ENCODE peak calls at places on chromosome X, in ten cellular contexts. H is K562, O is upper lobe of left lung, T is sigmoid colon, C is esophagus muscularis mucosa, D is SK-N-SH, P is stomach, I is suprapubic skin, Z is GM12878, Y is HepG2. V is an unnamed sample. For H3K4me1, the result is how much of the 10 kb centered on the place peaks cover.

GRCh38 chrX:114251575-114251974 is 332.3 kb upstream of the HTR2C start:
- DNase-seq in H (no peak), O (no peak), T (no peak), C (no peak), D (no peak), P (no peak), I (no peak), Z (no peak), Y (no peak), V (no peak)

GRCh38 chrX:1421433-1422134 is 29.7 kb upstream of the SLC25A6 start:
- DNase-seq in H (no peak), O (no peak), T (peak), C (no peak), D (no peak), P (no peak), I (peak), Z (no peak), Y (no peak), V (no peak)

GRCh38 chrX:101080326-101080725 is 1.6 kb downstream of the TMEM35A start:
- DNase-seq in H (no peak), O (no peak), T (no peak), C (no peak), D (no peak), P (no peak), I (no peak), Z (no peak), Y (no peak), V (no peak)

GRCh38 chrX:65644621-65645287 is 22.7 kb upstream of the MSN start:
- DNase-seq in H (no peak), O (no peak), T (peak), C (no peak), D (peak), P (peak), I (peak), Z (no peak), Y (no peak), V (peak)

GRCh38 chrX:151359341-151359740 is 37.7 kb upstream of the VMA21 start:
- DNase-seq in H (no peak), O (no peak), T (no peak), C (no peak), D (no peak), P (no peak), I (no peak), Z (no peak), Y (no peak), V (no peak)

GRCh38 chrX:68462197-68462596 is 28.9 kb upstream of the OPHN1 start:
- DNase-seq in H (no peak), O (no peak), T (no peak), C (no peak), D (no peak), P (no peak), I (no peak), Z (no peak), Y (no peak), V (no peak)

GRCh38 chrX:4225086-4225485 is 511.6 kb upstream of the PRKX start:
- DNase-seq in H (no peak), O (no peak), T (no peak), C (no peak), D (no peak), P (no peak), I (no peak), Z (no peak), Y (no peak), V (no peak)

GRCh38 chrX:22634081-22634480 is 361.4 kb downstream of the CBLL2 start:
- DNase-seq in H (no peak), O (no peak), T (no peak), C (no peak), D (no peak), P (no peak), I (no peak), Z (no peak), Y (no peak), V (no peak)

GRCh38 chrX:46573896-46574336 is 351 bp downstream of the CHST7 start:
- DNase-seq in H (no peak), O (peak), T (peak), C (no peak), D (peak), P (peak), I (peak), Z (no peak), Y (peak), V (peak)

GRCh38 chrX:51975360-51975759 is 81.9 kb downstream of the MAGED1 start:
- DNase-seq in H (no peak), O (no peak), T (no peak), C (no peak), D (no peak), P (no peak), I (no peak), Z (no peak), Y (peak), V (no peak)

GRCh38 chrX:119693996-119694451 is 1.1 kb upstream of the SEPTIN6 start:
- DNase-seq in H (no peak), O (peak), T (no peak), C (no peak), D (peak), P (no peak), I (no peak), Z (no peak), Y (no peak), V (peak)

GRCh38 chrX:69232945-69233344 is 67.7 kb upstream of the PJA1 start:
- DNase-seq in H (no peak), O (no peak), T (no peak), C (no peak), D (no peak), P (no peak), I (no peak), Z (no peak), Y (no peak), V (no peak)

GRCh38 chrX:42089014-42089413 is 165.7 kb upstream of the CASK start:
- DNase-seq in H (no peak), O (no peak), T (no peak), C (no peak), D (no peak), P (no peak), I (no peak), Z (no peak), Y (no peak), V (no peak)

GRCh38 chrX:114152130-114152529 is 431.8 kb upstream of the HTR2C start:
- DNase-seq in H (peak), O (no peak), T (no peak), C (no peak), D (no peak), P (no peak), I (no peak), Z (no peak), Y (peak), V (no peak)

GRCh38 chrX:8366491-8366890 is 98.1 kb upstream of the VCX3B start:
- DNase-seq in H (no peak), O (no peak), T (no peak), C (no peak), D (no peak), P (no peak), I (no peak), Z (no peak), Y (no peak), V (no peak)

GRCh38 chrX:68114573-68115199 is 318.6 kb downstream of the OPHN1 start:
- DNase-seq in H (no peak), O (no peak), T (no peak), C (no peak), D (no peak), P (no peak), I (no peak), Z (no peak), Y (no peak), V (peak)

GRCh38 chrX:74509989-74510388 is 88.7 kb downstream of the SLC16A2 start:
- DNase-seq in H (no peak), O (no peak), T (no peak), C (no peak), D (no peak), P (no peak), I (no peak), Z (no peak), Y (no peak), V (no peak)

GRCh38 chrX:17590892-17591740 is 146.2 kb upstream of the SCML1 start:
- DNase-seq in H (peak), O (no peak), T (peak), C (no peak), D (peak), P (peak), I (no peak), Z (no peak), Y (peak), V (peak)

GRCh38 chrX:125203379-125203736 is 116.3 kb upstream of the TEX13C start:
- DNase-seq in H (no peak), O (no peak), T (no peak), C (no peak), D (peak), P (no peak), I (peak), Z (no peak), Y (no peak), V (no peak)

DNA sequence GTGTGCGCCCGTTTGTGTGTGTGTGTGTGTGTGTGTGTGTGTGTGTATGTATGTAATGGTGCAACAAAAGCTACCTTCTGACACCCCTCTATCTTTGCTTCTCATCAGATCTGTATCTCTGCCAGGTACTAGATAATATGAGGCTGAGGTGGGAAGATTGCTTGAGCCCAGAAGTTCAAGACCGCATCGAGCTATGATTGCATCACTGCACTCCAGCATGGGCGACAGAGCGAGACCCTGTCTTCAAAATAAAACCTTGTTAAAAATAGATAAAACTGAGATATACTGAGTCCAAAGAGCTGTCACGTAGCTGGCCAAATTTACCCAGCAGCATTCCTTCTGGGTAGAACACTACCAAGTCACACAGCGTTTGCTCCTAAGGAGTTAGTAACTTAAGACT is 18.4 kb downstream of the NLGN4X start:
- DNase-seq in H (no peak), O (no peak), T (no peak), C (no peak), D (no peak), P (no peak), I (no peak), Z (no peak), Y (no peak), V (no peak)
- H3K4me1 ChIP-seq in H (under half), O (under half), T (under half), C (under half), D (under half), P (under half), I (under half), Z (under half), Y (under half), V (under half)

DNA sequence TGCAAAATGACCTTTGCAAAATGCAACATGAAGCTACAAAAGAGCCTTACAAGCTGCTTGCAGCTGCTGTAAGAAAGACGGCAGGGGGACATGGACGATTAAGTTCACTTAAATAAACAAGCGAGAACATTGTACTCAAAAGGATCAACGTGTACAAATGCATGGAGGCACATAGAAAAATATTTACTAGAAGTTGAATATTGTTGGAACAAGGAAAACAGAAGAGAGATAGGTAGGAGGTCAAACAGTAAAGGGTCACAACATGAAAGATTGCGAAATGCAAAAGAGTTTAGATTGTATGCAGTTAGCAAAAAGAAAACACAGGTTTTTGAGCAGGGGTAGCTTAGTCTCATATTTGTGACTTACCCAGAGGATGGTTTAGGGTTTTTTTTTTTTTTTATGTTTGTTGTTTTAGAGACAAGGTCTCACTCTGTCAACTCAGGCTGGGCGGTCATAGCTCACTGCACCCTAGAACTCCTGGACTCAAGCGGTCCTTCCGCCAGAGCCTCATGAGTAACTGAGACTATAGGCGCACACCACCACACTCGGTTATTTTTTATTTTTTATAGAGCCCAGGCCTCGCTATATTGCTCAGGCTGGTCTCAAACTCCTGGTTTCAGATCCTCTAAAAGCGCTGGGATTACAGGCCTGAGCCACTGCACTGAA is 1.4 kb upstream of the PHF8 start:
- DNase-seq in H (no peak), O (no peak), T (no peak), C (no peak), D (no peak), P (no peak), I (no peak), Z (no peak), Y (peak), V (no peak)
- TF ChIP-seq POLR2AphosphoS5 in H (no peak), O (no peak), T (no peak), C (no peak), D (no peak), P (no peak), I (no peak), Z (no peak), Y (peak), V (no peak)

DNA sequence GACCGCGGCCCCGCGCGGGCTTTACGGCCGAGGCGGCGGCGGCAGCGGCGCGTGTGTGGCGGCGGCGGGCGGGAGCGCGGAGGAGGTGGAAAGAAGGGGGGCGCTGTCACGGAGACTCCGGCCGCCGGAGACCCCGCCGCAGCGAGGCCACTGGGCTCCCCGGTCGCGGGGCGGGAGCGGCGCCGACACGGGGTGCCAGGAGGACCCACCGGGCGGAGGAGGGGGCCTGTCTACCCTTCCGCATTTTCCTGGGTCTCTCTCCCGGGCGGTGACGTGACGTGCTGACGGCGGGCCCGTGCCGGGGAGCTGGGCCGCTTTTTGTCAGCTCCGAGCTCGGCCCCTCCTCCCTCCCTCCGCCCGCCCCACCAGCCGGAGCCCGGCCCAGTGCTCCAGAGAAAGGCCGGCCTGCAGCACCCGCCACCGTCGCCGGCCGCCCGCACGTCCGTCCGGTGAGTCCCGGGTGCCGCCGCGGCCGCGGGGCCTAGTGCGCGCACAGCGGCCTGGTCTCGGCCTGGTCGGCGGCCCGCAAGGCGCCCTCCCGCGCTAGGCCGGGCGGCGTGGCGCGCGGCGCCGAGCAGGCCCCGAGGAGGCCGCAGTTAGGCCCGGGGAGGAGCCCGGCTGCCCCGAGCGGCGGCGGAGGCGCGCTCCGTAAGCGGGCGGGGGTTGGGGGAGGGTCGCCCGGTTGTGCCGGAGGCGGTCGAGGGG is at the start of gene ZFX:
- DNase-seq in H (peak), O (peak), T (peak), C (no peak), D (peak), P (peak), I (no peak), Z (no peak), Y (peak), V (peak)
- TF ChIP-seq EP300 in H (no peak), O (no peak), T (no peak), C (no peak), D (no peak), P (no peak), I (no peak), Z (no peak), Y (no peak), V (no peak)

GRCh38 chrX:130117166-130117565 is 6.9 kb upstream of the ELF4 start:
- DNase-seq in H (no peak), O (no peak), T (no peak), C (no peak), D (no peak), P (no peak), I (no peak), Z (no peak), Y (no peak), V (no peak)
- H3K4me1 ChIP-seq in H (under half), O (under half), T (under half), C (under half), D (under half), P (under half), I (under half), Z (under half), Y (under half), V (under half)

GRCh38 chrX:40169193-40170086 is 71.7 kb upstream of the BCOR start:
- DNase-seq in H (peak), O (peak), T (peak), C (no peak), D (peak), P (peak), I (no peak), Z (no peak), Y (peak), V (peak)
- TF ChIP-seq POLR2AphosphoS5 in H (no peak), O (no peak), T (no peak), C (no peak), D (no peak), P (peak), I (no peak), Z (no peak), Y (no peak), V (peak)